ENCODE peak calls at places on chromosomes 7 and 10, in nine cellular contexts. Q is SK-N-SH, N is MM.1S, D is GM23338, S is HCT116, C is neural progenitor cell, Z is GM23248, T is OCI-LY7, X is PC-3. U is an unnamed sample.

GRCh38 chr7:13016633-13017324 is 329.3 kb downstream of the ARL4A start:
- DNase-seq in T (no peak), D (peak; percentile 8), X (peak; percentile 35), C (peak; percentile 26), Z (peak; percentile 62), N (no peak), S (peak; percentile 71), Q (no peak), U (peak; percentile 29)

GRCh38 chr7:112381311-112382091 is 68.8 kb upstream of the IFRD1 start:
- DNase-seq in N (no peak), Z (no peak), D (no peak), X (no peak), Q (no peak), T (no peak), C (no peak), S (no peak), U (no peak)

GRCh38 chr7:107836237-107837144 is 33.5 kb upstream of the SLC26A3 start:
- DNase-seq in N (no peak), Z (no peak), S (peak; percentile 31), Q (peak; percentile 53), X (no peak), C (no peak), D (no peak), T (no peak), U (peak; percentile 31)

GRCh38 chr7:86708334-86708733 is 64.6 kb downstream of the GRM3 start:
- DNase-seq in T (no peak), S (no peak), Z (no peak), C (peak; percentile 56), N (no peak), X (no peak), Q (no peak), D (peak; percentile 37), U (no peak)

GRCh38 chr10:72334832-72335393 is 19.8 kb downstream of the DNAJB12 start:
- DNase-seq in S (no peak), T (peak; percentile 89), X (no peak), Q (peak; percentile 56), Z (no peak), C (no peak), D (peak; percentile 43), N (peak; percentile 98), U (peak; percentile 37)

GRCh38 chr7:24637021-24637420 is 63.8 kb downstream of the PALS2 start:
- DNase-seq in C (no peak), Q (no peak), Z (peak; percentile 3), X (no peak), D (no peak), T (no peak), S (no peak), N (no peak), U (no peak)

GRCh38 chr7:5671053-5671452 is 110.4 kb downstream of the RNF216 start:
- DNase-seq in S (no peak), Z (no peak), X (no peak), D (no peak), T (no peak), C (no peak), Q (no peak), N (no peak), U (no peak)

GRCh38 chr10:132826524-132827422 is 40.8 kb upstream of the NKX6-2 start:
- DNase-seq in Z (no peak), C (no peak), X (no peak), T (no peak), Q (no peak), S (no peak), D (no peak), N (no peak), U (no peak)

GRCh38 chr7:100830396-100830795 is 3.1 kb upstream of the EPHB4 start:
- DNase-seq in X (no peak), T (no peak), S (no peak), Z (no peak), C (no peak), D (no peak), N (no peak), Q (peak; percentile 3), U (no peak)

GRCh38 chr7:36794689-36795088 is 70.4 kb upstream of the AOAH start:
- DNase-seq in D (no peak), Q (no peak), N (peak; percentile 9), Z (no peak), T (no peak), X (no peak), S (no peak), C (no peak), U (no peak)

GRCh38 chr10:31345886-31346285 is 26.9 kb downstream of the ZEB1 start:
- DNase-seq in T (no peak), D (no peak), X (no peak), Z (peak; percentile 52), N (no peak), Q (no peak), S (no peak), C (no peak), U (no peak)

GRCh38 chr7:8582723-8583122 is 149.3 kb downstream of the NXPH1 start:
- DNase-seq in S (no peak), X (no peak), T (no peak), Z (no peak), Q (no peak), D (no peak), C (no peak), N (no peak), U (no peak)

GRCh38 chr7:39453743-39454355 is 112.4 kb upstream of the YAE1 start:
- DNase-seq in S (peak; percentile 48), Z (peak; percentile 73), N (peak; percentile 66), T (peak; percentile 62), D (peak; percentile 89), C (peak; percentile 79), X (peak; percentile 65), Q (peak; percentile 55), U (peak; percentile 61)

GRCh38 chr7:19442016-19442785 is 266.6 kb downstream of the POLR1F start:
- DNase-seq in Z (peak; percentile 76), N (no peak), Q (peak; percentile 33), X (peak; percentile 64), D (peak; percentile 75), T (peak; percentile 4), C (peak; percentile 67), S (peak; percentile 50), U (peak; percentile 60)

GRCh38 chr7:116432517-116432916 is 67.0 kb upstream of the CAV2 start:
- DNase-seq in N (no peak), Z (peak; percentile 53), X (no peak), D (no peak), T (no peak), Q (no peak), S (no peak), C (no peak), U (no peak)

GRCh38 chr7:95089916-95090315 is 182.5 kb downstream of the PPP1R9A start:
- DNase-seq in C (no peak), N (no peak), Q (no peak), X (no peak), S (no peak), Z (no peak), T (no peak), D (no peak), U (no peak)

GRCh38 chr7:155469311-155470185 is 11.6 kb downstream of the EN2 start:
- DNase-seq in N (no peak), X (no peak), T (no peak), Z (no peak), C (peak; percentile 1), D (no peak), Q (peak; percentile 25), S (no peak), U (no peak)

GRCh38 chr7:102943425-102944169 is 30.8 kb downstream of the LRRC17 start:
- DNase-seq in S (no peak), T (no peak), D (peak; percentile 53), X (no peak), Q (no peak), C (no peak), N (no peak), Z (peak; percentile 23), U (no peak)

GRCh38 chr7:79287976-79288375 is 165.5 kb downstream of the MAGI2 start:
- DNase-seq in C (no peak), Z (peak; percentile 65), X (no peak), Q (no peak), N (no peak), D (no peak), S (no peak), T (no peak), U (no peak)

DNA sequence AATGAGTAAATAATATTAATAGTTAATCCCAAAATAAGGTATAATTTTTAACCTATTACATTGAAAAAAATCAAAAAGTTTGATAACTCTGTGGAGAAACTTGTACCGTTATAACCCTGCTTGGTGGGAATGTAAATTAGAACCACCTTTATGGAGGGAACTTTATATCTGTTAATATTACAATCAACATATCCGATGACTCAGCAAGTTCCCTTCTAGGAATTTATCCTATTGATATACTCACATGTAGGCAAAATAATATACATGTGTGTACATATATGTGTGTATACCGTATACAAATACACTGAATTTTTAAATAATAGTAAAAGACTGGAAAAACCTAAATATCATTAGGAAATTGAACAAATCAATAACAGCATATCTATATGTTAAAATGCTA is 54.7 kb downstream of the PANK1 start:
- DNase-seq in Z (no peak), X (no peak), N (no peak), T (no peak), Q (no peak), D (no peak), S (no peak), C (no peak), U (no peak)
- TF ChIP-seq EZH2phosphoT487 in Z (no peak), X (no peak), N (no peak), T (no peak), Q (no peak), D (no peak), S (no peak), C (no peak), U (no peak)

GRCh38 chr10:29370612-29371092 is 81.8 kb downstream of the LYZL1 start:
- DNase-seq in C (no peak), Z (peak; percentile 12), X (peak; percentile 36), N (no peak), D (no peak), Q (peak; percentile 73), S (no peak), T (no peak), U (no peak)
- H3K4me2 ChIP-seq in C (no peak overlapping the region), Z (peak overlapping the region; percentile 4), X (peak overlapping the region; percentile 58), N (no peak overlapping the region), D (no peak overlapping the region), Q (no peak overlapping the region), S (no peak overlapping the region), T (no peak overlapping the region), U (peak overlapping the region; percentile 61)

GRCh38 chr10:4677296-4678021 is 148.5 kb upstream of the AKR1E2 start:
- DNase-seq in D (no peak), Q (no peak), Z (peak; percentile 83), C (no peak), N (no peak), X (peak; percentile 68), S (no peak), T (no peak), U (peak; percentile 48)
- TF ChIP-seq EZH2phosphoT487 in D (no peak), Q (no peak), Z (no peak), C (no peak), N (no peak), X (no peak), S (no peak), T (no peak), U (no peak)

DNA sequence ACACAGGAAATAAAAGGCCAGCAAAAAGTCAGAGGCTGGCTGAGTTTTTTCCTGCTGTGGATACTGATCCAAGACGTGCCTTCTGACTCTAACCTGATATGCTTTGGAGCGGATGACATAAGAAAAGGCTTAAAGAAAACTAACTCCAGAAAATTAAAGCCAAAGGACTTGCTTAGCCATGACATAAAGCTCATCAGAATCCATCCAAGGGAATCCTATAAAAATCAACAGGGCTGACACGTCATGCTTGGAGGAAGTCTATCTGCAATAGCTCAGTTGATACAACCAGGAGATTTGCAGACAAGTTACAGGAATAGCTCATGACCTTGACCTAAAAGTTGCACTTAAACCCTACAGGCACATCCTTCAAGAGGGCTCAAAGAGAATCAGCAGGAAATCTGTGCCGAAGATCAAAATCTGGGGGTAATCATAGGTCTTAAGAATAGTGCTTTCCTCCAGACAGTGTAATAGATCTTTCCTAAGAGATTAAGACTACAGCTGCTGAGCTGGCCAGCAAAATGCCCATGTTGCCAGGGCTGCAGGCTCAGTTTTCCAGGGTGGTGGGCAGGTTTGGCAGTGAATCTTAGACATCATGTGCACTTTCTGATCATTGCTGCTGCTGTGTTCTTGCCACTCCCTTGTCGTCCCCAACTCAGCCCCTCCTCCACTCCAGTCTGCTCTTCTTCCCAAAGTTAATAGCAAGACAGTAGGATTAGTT is 111.5 kb upstream of the SVIL start:
- DNase-seq in X (no peak), C (no peak), N (no peak), D (no peak), T (no peak), Z (peak; percentile 57), S (no peak), Q (no peak), U (no peak)
- H3K4me2 ChIP-seq in X (no peak overlapping the region), C (no peak overlapping the region), N (no peak overlapping the region), D (no peak overlapping the region), T (no peak overlapping the region), Z (no peak overlapping the region), S (no peak overlapping the region), Q (peak overlapping the region; percentile 48), U (no peak overlapping the region)